ENCODE peak calls at places on chromosome 4, in eight cellular contexts. One of them, this sample, is unnamed.

GRCh38 chr4:109846395-109847098 is 1.4 kb upstream of the LRIT3 start:
- DNase-seq in esophagus muscularis mucosa: no peak
- DNase-seq in GM12865: no peak
- DNase-seq in cardiac fibroblast: no peak
- DNase-seq in CD4-positive, alpha-beta T cell: no peak
- DNase-seq in astrocyte: no peak
- DNase-seq in psoas muscle: no peak
- DNase-seq in B cell: no peak
- DNase-seq in this sample: no peak

GRCh38 chr4:69497886-69498395 is 2.2 kb upstream of the UGT2B4 start:
- DNase-seq in esophagus muscularis mucosa: no peak
- DNase-seq in GM12865: no peak
- DNase-seq in cardiac fibroblast: no peak
- DNase-seq in CD4-positive, alpha-beta T cell: no peak
- DNase-seq in astrocyte: peak; percentile 38
- DNase-seq in psoas muscle: no peak
- DNase-seq in B cell: no peak
- DNase-seq in this sample: no peak

GRCh38 chr4:7313361-7313811 is 121.0 kb downstream of the SORCS2 start:
- DNase-seq in esophagus muscularis mucosa: no peak
- DNase-seq in GM12865: no peak
- DNase-seq in cardiac fibroblast: no peak
- DNase-seq in CD4-positive, alpha-beta T cell: no peak
- DNase-seq in astrocyte: no peak
- DNase-seq in psoas muscle: peak; percentile 6
- DNase-seq in B cell: no peak
- DNase-seq in this sample: no peak

GRCh38 chr4:55396305-55397023 is 707 bp downstream of the TMEM165 start:
- DNase-seq in esophagus muscularis mucosa: no peak
- DNase-seq in GM12865: peak; percentile 35
- DNase-seq in cardiac fibroblast: peak; percentile 70
- DNase-seq in CD4-positive, alpha-beta T cell: peak; percentile 18
- DNase-seq in astrocyte: peak; percentile 31
- DNase-seq in psoas muscle: peak; percentile 54
- DNase-seq in B cell: peak; percentile 72
- DNase-seq in this sample: peak; percentile 56

GRCh38 chr4:143251781-143252180 is 67.1 kb downstream of the USP38 start:
- DNase-seq in esophagus muscularis mucosa: no peak
- DNase-seq in GM12865: no peak
- DNase-seq in cardiac fibroblast: peak; percentile 58
- DNase-seq in CD4-positive, alpha-beta T cell: no peak
- DNase-seq in astrocyte: peak; percentile 35
- DNase-seq in psoas muscle: no peak
- DNase-seq in B cell: no peak
- DNase-seq in this sample: no peak

GRCh38 chr4:70651864-70652506 is 14.3 kb downstream of the JCHAIN start:
- DNase-seq in esophagus muscularis mucosa: no peak
- DNase-seq in GM12865: peak; percentile 49
- DNase-seq in cardiac fibroblast: peak; percentile 63
- DNase-seq in CD4-positive, alpha-beta T cell: no peak
- DNase-seq in astrocyte: peak; percentile 6
- DNase-seq in psoas muscle: no peak
- DNase-seq in B cell: peak; percentile 10
- DNase-seq in this sample: no peak

GRCh38 chr4:113666386-113667114 is 95.0 kb downstream of the CAMK2D start:
- DNase-seq in esophagus muscularis mucosa: no peak
- DNase-seq in GM12865: no peak
- DNase-seq in cardiac fibroblast: no peak
- DNase-seq in CD4-positive, alpha-beta T cell: no peak
- DNase-seq in astrocyte: no peak
- DNase-seq in psoas muscle: no peak
- DNase-seq in B cell: no peak
- DNase-seq in this sample: no peak

GRCh38 chr4:128155231-128155855 is 94.2 kb downstream of the LARP1B start:
- DNase-seq in esophagus muscularis mucosa: no peak
- DNase-seq in GM12865: no peak
- DNase-seq in cardiac fibroblast: no peak
- DNase-seq in CD4-positive, alpha-beta T cell: no peak
- DNase-seq in astrocyte: no peak
- DNase-seq in psoas muscle: no peak
- DNase-seq in B cell: no peak
- DNase-seq in this sample: no peak

GRCh38 chr4:6663596-6664393 is 23.3 kb downstream of the MRFAP1 start:
- DNase-seq in esophagus muscularis mucosa: no peak
- DNase-seq in GM12865: no peak
- DNase-seq in cardiac fibroblast: no peak
- DNase-seq in CD4-positive, alpha-beta T cell: no peak
- DNase-seq in astrocyte: no peak
- DNase-seq in psoas muscle: no peak
- DNase-seq in B cell: no peak
- DNase-seq in this sample: no peak

GRCh38 chr4:143357161-143357845 is 20.6 kb downstream of the GAB1 start:
- DNase-seq in esophagus muscularis mucosa: no peak
- DNase-seq in GM12865: peak; percentile 33
- DNase-seq in cardiac fibroblast: no peak
- DNase-seq in CD4-positive, alpha-beta T cell: no peak
- DNase-seq in astrocyte: no peak
- DNase-seq in psoas muscle: no peak
- DNase-seq in B cell: no peak
- DNase-seq in this sample: no peak

GRCh38 chr4:80431203-80431602 is 95.7 kb downstream of the CFAP299 start:
- DNase-seq in esophagus muscularis mucosa: no peak
- DNase-seq in GM12865: no peak
- DNase-seq in cardiac fibroblast: no peak
- DNase-seq in CD4-positive, alpha-beta T cell: no peak
- DNase-seq in astrocyte: no peak
- DNase-seq in psoas muscle: no peak
- DNase-seq in B cell: no peak
- DNase-seq in this sample: no peak

GRCh38 chr4:123867910-123868587 is 471.5 kb downstream of the SPRY1 start:
- DNase-seq in esophagus muscularis mucosa: no peak
- DNase-seq in GM12865: no peak
- DNase-seq in cardiac fibroblast: peak; percentile 38
- DNase-seq in CD4-positive, alpha-beta T cell: no peak
- DNase-seq in astrocyte: no peak
- DNase-seq in psoas muscle: no peak
- DNase-seq in B cell: no peak
- DNase-seq in this sample: no peak
- TF ChIP-seq CTCF in esophagus muscularis mucosa: no peak
- TF ChIP-seq CTCF in GM12865: no peak
- TF ChIP-seq CTCF in cardiac fibroblast: no peak
- TF ChIP-seq CTCF in CD4-positive, alpha-beta T cell: no peak
- TF ChIP-seq CTCF in astrocyte: no peak
- TF ChIP-seq CTCF in psoas muscle: no peak
- TF ChIP-seq CTCF in B cell: no peak
- TF ChIP-seq CTCF in this sample: no peak

DNA sequence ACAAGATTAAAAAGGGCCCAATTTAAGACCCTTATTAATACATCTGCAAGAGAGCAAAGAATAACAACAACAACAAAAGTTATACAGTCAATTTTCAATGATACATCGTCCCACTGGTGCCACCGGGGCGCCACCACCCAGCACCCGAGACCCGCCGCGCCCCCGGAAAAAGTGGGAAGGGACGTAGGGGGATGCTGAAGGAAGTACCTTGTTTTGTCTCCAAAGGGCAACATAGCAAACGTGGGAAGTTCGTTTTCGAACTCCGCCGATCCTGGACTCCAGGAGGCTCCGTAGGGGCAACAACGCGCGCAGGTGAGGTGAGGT is 1.7 kb downstream of the PDE5A start:
- DNase-seq in esophagus muscularis mucosa: no peak
- DNase-seq in GM12865: no peak
- DNase-seq in cardiac fibroblast: no peak
- DNase-seq in CD4-positive, alpha-beta T cell: no peak
- DNase-seq in astrocyte: no peak
- DNase-seq in psoas muscle: no peak
- DNase-seq in B cell: no peak
- DNase-seq in this sample: no peak
- TF ChIP-seq CTCF in esophagus muscularis mucosa: no peak
- TF ChIP-seq CTCF in GM12865: no peak
- TF ChIP-seq CTCF in cardiac fibroblast: no peak
- TF ChIP-seq CTCF in CD4-positive, alpha-beta T cell: no peak
- TF ChIP-seq CTCF in astrocyte: no peak
- TF ChIP-seq CTCF in psoas muscle: no peak
- TF ChIP-seq CTCF in B cell: no peak
- TF ChIP-seq CTCF in this sample: no peak

GRCh38 chr4:182877326-182877883 is 39.8 kb downstream of the DCTD start:
- DNase-seq in esophagus muscularis mucosa: no peak
- DNase-seq in GM12865: no peak
- DNase-seq in cardiac fibroblast: no peak
- DNase-seq in CD4-positive, alpha-beta T cell: no peak
- DNase-seq in astrocyte: no peak
- DNase-seq in psoas muscle: no peak
- DNase-seq in B cell: no peak
- DNase-seq in this sample: no peak
- TF ChIP-seq CTCF in esophagus muscularis mucosa: no peak
- TF ChIP-seq CTCF in GM12865: no peak
- TF ChIP-seq CTCF in cardiac fibroblast: no peak
- TF ChIP-seq CTCF in CD4-positive, alpha-beta T cell: no peak
- TF ChIP-seq CTCF in astrocyte: peak; percentile 5
- TF ChIP-seq CTCF in psoas muscle: no peak
- TF ChIP-seq CTCF in B cell: no peak
- TF ChIP-seq CTCF in this sample: no peak

GRCh38 chr4:138519436-138519835 is 277.3 kb upstream of the SLC7A11 start:
- DNase-seq in esophagus muscularis mucosa: no peak
- DNase-seq in GM12865: no peak
- DNase-seq in cardiac fibroblast: no peak
- DNase-seq in CD4-positive, alpha-beta T cell: no peak
- DNase-seq in astrocyte: no peak
- DNase-seq in psoas muscle: no peak
- DNase-seq in B cell: no peak
- DNase-seq in this sample: no peak

GRCh38 chr4:138521809-138522208 is 279.7 kb upstream of the SLC7A11 start:
- DNase-seq in esophagus muscularis mucosa: no peak
- DNase-seq in GM12865: no peak
- DNase-seq in cardiac fibroblast: no peak
- DNase-seq in CD4-positive, alpha-beta T cell: no peak
- DNase-seq in astrocyte: no peak
- DNase-seq in psoas muscle: no peak
- DNase-seq in B cell: no peak
- DNase-seq in this sample: no peak

DNA sequence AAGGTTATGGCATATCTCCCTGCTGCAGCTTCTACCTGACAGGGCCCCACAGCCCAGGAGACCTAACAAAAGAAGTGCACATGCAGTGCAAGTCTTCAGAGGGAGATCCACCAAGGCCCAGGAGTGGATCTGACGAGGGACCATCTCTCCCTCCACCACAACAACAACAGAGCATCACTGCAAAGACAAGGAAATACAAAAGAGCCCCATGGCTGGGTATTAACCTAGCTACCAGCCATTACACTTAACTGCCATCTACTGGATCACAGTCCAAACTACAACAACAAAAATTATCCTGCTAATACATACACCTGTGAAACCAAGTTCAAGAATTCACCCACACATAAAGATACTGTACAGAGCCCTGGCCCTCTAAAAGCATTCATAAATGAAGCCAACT is 280.2 kb upstream of the SLC7A11 start:
- DNase-seq in esophagus muscularis mucosa: no peak
- DNase-seq in GM12865: peak; percentile 24
- DNase-seq in cardiac fibroblast: peak; percentile 61
- DNase-seq in CD4-positive, alpha-beta T cell: no peak
- DNase-seq in astrocyte: no peak
- DNase-seq in psoas muscle: no peak
- DNase-seq in B cell: no peak
- DNase-seq in this sample: no peak
- TF ChIP-seq CTCF in esophagus muscularis mucosa: peak; percentile 3
- TF ChIP-seq CTCF in GM12865: peak; percentile 42
- TF ChIP-seq CTCF in cardiac fibroblast: peak; percentile 58
- TF ChIP-seq CTCF in CD4-positive, alpha-beta T cell: no peak
- TF ChIP-seq CTCF in astrocyte: peak; percentile 27
- TF ChIP-seq CTCF in psoas muscle: peak; percentile 19
- TF ChIP-seq CTCF in B cell: no peak
- TF ChIP-seq CTCF in this sample: peak; percentile 48

GRCh38 chr4:138983690-138984089 is 31.9 kb upstream of the NOCT start:
- DNase-seq in esophagus muscularis mucosa: no peak
- DNase-seq in GM12865: no peak
- DNase-seq in cardiac fibroblast: no peak
- DNase-seq in CD4-positive, alpha-beta T cell: no peak
- DNase-seq in astrocyte: no peak
- DNase-seq in psoas muscle: no peak
- DNase-seq in B cell: no peak
- DNase-seq in this sample: no peak

GRCh38 chr4:138982754-138983153 is 32.8 kb upstream of the NOCT start:
- DNase-seq in esophagus muscularis mucosa: no peak
- DNase-seq in GM12865: no peak
- DNase-seq in cardiac fibroblast: no peak
- DNase-seq in CD4-positive, alpha-beta T cell: no peak
- DNase-seq in astrocyte: no peak
- DNase-seq in psoas muscle: no peak
- DNase-seq in B cell: no peak
- DNase-seq in this sample: no peak

GRCh38 chr4:138984647-138985046 is 30.9 kb upstream of the NOCT start:
- DNase-seq in esophagus muscularis mucosa: no peak
- DNase-seq in GM12865: no peak
- DNase-seq in cardiac fibroblast: no peak
- DNase-seq in CD4-positive, alpha-beta T cell: no peak
- DNase-seq in astrocyte: no peak
- DNase-seq in psoas muscle: no peak
- DNase-seq in B cell: no peak
- DNase-seq in this sample: no peak

GRCh38 chr4:138979742-138980141 is 35.8 kb upstream of the NOCT start:
- DNase-seq in esophagus muscularis mucosa: no peak
- DNase-seq in GM12865: no peak
- DNase-seq in cardiac fibroblast: no peak
- DNase-seq in CD4-positive, alpha-beta T cell: no peak
- DNase-seq in astrocyte: no peak
- DNase-seq in psoas muscle: no peak
- DNase-seq in B cell: no peak
- DNase-seq in this sample: no peak

GRCh38 chr4:138981930-138982390 is 33.6 kb upstream of the NOCT start:
- DNase-seq in esophagus muscularis mucosa: no peak
- DNase-seq in GM12865: no peak
- DNase-seq in cardiac fibroblast: peak; percentile 78
- DNase-seq in CD4-positive, alpha-beta T cell: no peak
- DNase-seq in astrocyte: peak; percentile 13
- DNase-seq in psoas muscle: no peak
- DNase-seq in B cell: no peak
- DNase-seq in this sample: no peak
- TF ChIP-seq CTCF in esophagus muscularis mucosa: peak; percentile 16
- TF ChIP-seq CTCF in GM12865: no peak
- TF ChIP-seq CTCF in cardiac fibroblast: peak; percentile 45
- TF ChIP-seq CTCF in CD4-positive, alpha-beta T cell: no peak
- TF ChIP-seq CTCF in astrocyte: no peak
- TF ChIP-seq CTCF in psoas muscle: peak; percentile 40
- TF ChIP-seq CTCF in B cell: no peak
- TF ChIP-seq CTCF in this sample: no peak

DNA sequence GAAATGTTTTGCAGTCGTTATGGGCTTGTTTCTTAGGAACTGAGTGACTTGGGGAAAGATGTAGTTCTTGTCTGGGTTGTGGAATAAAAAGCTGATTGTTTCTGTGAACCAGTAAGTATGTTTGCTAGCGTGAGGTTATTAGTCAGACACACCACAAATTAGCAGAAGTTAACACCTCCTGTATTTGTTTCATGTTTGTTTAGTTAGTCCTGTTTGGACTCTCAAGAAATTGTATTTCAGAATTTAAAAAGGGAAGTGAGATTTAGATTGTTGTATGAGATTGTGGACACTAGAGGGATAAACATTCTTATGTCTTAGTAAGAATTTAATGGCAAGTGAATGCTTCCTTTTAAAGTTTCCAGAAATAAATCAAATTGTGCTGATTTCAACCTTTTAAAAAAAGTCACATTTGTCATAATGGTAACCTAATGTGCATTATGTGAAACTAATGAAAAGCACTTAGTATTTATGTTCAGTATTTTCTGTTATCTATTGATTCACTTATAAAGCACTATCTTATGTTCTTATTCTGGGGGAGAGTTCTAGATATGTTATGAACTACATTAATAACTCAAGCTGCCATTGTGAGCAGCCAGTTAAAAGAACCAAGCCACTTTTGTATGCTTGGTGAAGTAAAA is 25.6 kb downstream of the ATP10D start:
- DNase-seq in esophagus muscularis mucosa: no peak
- DNase-seq in GM12865: peak; percentile 82
- DNase-seq in cardiac fibroblast: peak; percentile 56
- DNase-seq in CD4-positive, alpha-beta T cell: no peak
- DNase-seq in astrocyte: no peak
- DNase-seq in psoas muscle: no peak
- DNase-seq in B cell: peak; percentile 18
- DNase-seq in this sample: peak; percentile 63
- TF ChIP-seq CTCF in esophagus muscularis mucosa: peak; percentile 36
- TF ChIP-seq CTCF in GM12865: no peak
- TF ChIP-seq CTCF in cardiac fibroblast: peak; percentile 26
- TF ChIP-seq CTCF in CD4-positive, alpha-beta T cell: no peak
- TF ChIP-seq CTCF in astrocyte: peak; percentile 4
- TF ChIP-seq CTCF in psoas muscle: no peak
- TF ChIP-seq CTCF in B cell: peak; percentile 73
- TF ChIP-seq CTCF in this sample: peak; percentile 5